ENCODE peak calls at places on chromosomes 3 and 15, in eight cellular contexts. T is GM12878, H is H1, E is PC-3, B is IMR-90, L is PC-9, G is neural progenitor cell, Z is neuronal stem cell. A is an unnamed sample. For H3K4me1, the result is how much of the 10 kb centered on the place peaks cover.

GRCh38 chr15:33837294-33837693 is 131.0 kb upstream of the CHRM5 start:
- DNase-seq in T (no peak), H (no peak), E (peak), B (no peak), L (no peak), G (no peak), Z (no peak), A (no peak)

GRCh38 chr15:91268510-91268909 is 168.5 kb downstream of the SV2B start:
- DNase-seq in T (no peak), H (no peak), E (no peak), B (no peak), L (no peak), G (peak), Z (no peak), A (no peak)

GRCh38 chr3:193842029-193842782 is 249.2 kb downstream of the OPA1 start:
- DNase-seq in T (peak), H (no peak), E (no peak), B (no peak), L (peak), G (no peak), Z (no peak), A (no peak)

GRCh38 chr15:76006136-76006778 is 6.0 kb downstream of the NRG4 start:
- DNase-seq in T (no peak), H (no peak), E (peak), B (no peak), L (no peak), G (no peak), Z (no peak), A (no peak)

GRCh38 chr15:67790610-67791319 is 34.5 kb upstream of the SKOR1 start:
- DNase-seq in T (no peak), H (no peak), E (peak), B (no peak), L (no peak), G (no peak), Z (no peak), A (no peak)

GRCh38 chr3:155548194-155548593 is 196.7 kb downstream of the PLCH1 start:
- DNase-seq in T (no peak), H (no peak), E (peak), B (no peak), L (no peak), G (no peak), Z (no peak), A (no peak)

GRCh38 chr15:77784361-77785292 is 151.9 kb upstream of the LINGO1 start:
- DNase-seq in T (no peak), H (no peak), E (peak), B (no peak), L (peak), G (peak), Z (no peak), A (no peak)

GRCh38 chr3:38575279-38575843 is 74.1 kb downstream of the SCN5A start:
- DNase-seq in T (no peak), H (no peak), E (no peak), B (no peak), L (no peak), G (no peak), Z (no peak), A (no peak)

GRCh38 chr3:119627461-119627860 is 29.8 kb downstream of the PLA1A start:
- DNase-seq in T (peak), H (no peak), E (no peak), B (no peak), L (no peak), G (peak), Z (no peak), A (no peak)

GRCh38 chr3:157290761-157291160 is 130.8 kb upstream of the CCNL1 start:
- DNase-seq in T (no peak), H (no peak), E (peak), B (peak), L (no peak), G (no peak), Z (no peak), A (no peak)

GRCh38 chr15:67840747-67841634 is 1.1 kb upstream of the RNU6-1 start:
- DNase-seq in T (no peak), H (no peak), E (peak), B (peak), L (no peak), G (peak), Z (no peak), A (no peak)

GRCh38 chr15:42366151-42366550 is 6.8 kb downstream of the CAPN3 start:
- DNase-seq in T (no peak), H (no peak), E (no peak), B (no peak), L (no peak), G (no peak), Z (no peak), A (no peak)

GRCh38 chr3:106255870-106256248 is 387.0 kb upstream of the CBLB start:
- DNase-seq in T (peak), H (no peak), E (no peak), B (no peak), L (no peak), G (no peak), Z (no peak), A (no peak)

GRCh38 chr15:99511865-99512632 is 53.7 kb upstream of the MEF2A start:
- DNase-seq in T (peak), H (no peak), E (no peak), B (no peak), L (no peak), G (no peak), Z (no peak), A (no peak)

GRCh38 chr3:63937661-63938651 is 25.8 kb upstream of the SCAANT1 start:
- DNase-seq in T (peak), H (no peak), E (peak), B (no peak), L (peak), G (no peak), Z (no peak), A (no peak)

GRCh38 chr3:30611613-30612421 is 5.4 kb downstream of the TGFBR2 start:
- DNase-seq in T (no peak), H (no peak), E (peak), B (peak), L (no peak), G (no peak), Z (no peak), A (peak)

GRCh38 chr3:126398423-126399347 is 4.0 kb downstream of the CFAP100 start:
- DNase-seq in T (no peak), H (no peak), E (no peak), B (no peak), L (no peak), G (no peak), Z (no peak), A (no peak)

GRCh38 chr3:159804726-159805410 is 183.8 kb upstream of the IL12A start:
- DNase-seq in T (no peak), H (peak), E (peak), B (peak), L (peak), G (peak), Z (peak), A (no peak)

GRCh38 chr3:43707266-43707665 is 16.5 kb downstream of the ABHD5 start:
- DNase-seq in T (no peak), H (no peak), E (peak), B (peak), L (peak), G (no peak), Z (no peak), A (no peak)

GRCh38 chr15:100593431-100593830 is 8.6 kb downstream of the LINS1 start:
- DNase-seq in T (no peak), H (no peak), E (no peak), B (no peak), L (no peak), G (no peak), Z (no peak), A (no peak)

GRCh38 chr3:132004571-132004970 is 30.2 kb downstream of the CPNE4 start:
- DNase-seq in T (no peak), H (no peak), E (no peak), B (no peak), L (no peak), G (no peak), Z (no peak), A (no peak)

GRCh38 chr3:21795152-21795837 is 44.3 kb upstream of the ZNF385D start:
- DNase-seq in T (no peak), H (no peak), E (no peak), B (no peak), L (no peak), G (no peak), Z (no peak), A (no peak)

GRCh38 chr15:25716414-25717102 is 146.6 kb downstream of the ATP10A start:
- DNase-seq in T (no peak), H (no peak), E (no peak), B (no peak), L (no peak), G (no peak), Z (no peak), A (no peak)

GRCh38 chr3:183131186-183131585 is 31.3 kb downstream of the LAMP3 start:
- DNase-seq in T (no peak), H (no peak), E (no peak), B (no peak), L (no peak), G (no peak), Z (no peak), A (no peak)

GRCh38 chr3:67692621-67693020 is 38.2 kb upstream of the SUCLG2 start:
- DNase-seq in T (no peak), H (no peak), E (no peak), B (no peak), L (no peak), G (no peak), Z (no peak), A (no peak)

GRCh38 chr3:53795176-53795575 is 51.0 kb downstream of the CHDH start:
- DNase-seq in T (no peak), H (no peak), E (peak), B (no peak), L (no peak), G (no peak), Z (no peak), A (peak)

GRCh38 chr15:68536331-68537095 is 42.3 kb upstream of the CORO2B start:
- DNase-seq in T (no peak), H (no peak), E (peak), B (peak), L (no peak), G (no peak), Z (no peak), A (no peak)

GRCh38 chr3:27591321-27591711 is 107.1 kb upstream of the SLC4A7 start:
- DNase-seq in T (no peak), H (no peak), E (no peak), B (peak), L (no peak), G (no peak), Z (no peak), A (no peak)

GRCh38 chr15:40334941-40335795 is 5.6 kb downstream of the CCDC9B start:
- DNase-seq in T (no peak), H (no peak), E (no peak), B (no peak), L (peak), G (no peak), Z (no peak), A (no peak)

GRCh38 chr3:60752800-60753199 is 498.5 kb downstream of the FHIT start:
- DNase-seq in T (no peak), H (no peak), E (no peak), B (peak), L (no peak), G (no peak), Z (no peak), A (no peak)

GRCh38 chr3:42032693-42033349 is 58.3 kb upstream of the TRAK1 start:
- DNase-seq in T (no peak), H (no peak), E (no peak), B (peak), L (no peak), G (peak), Z (peak), A (no peak)

GRCh38 chr3:158649791-158650190 is 5.5 kb downstream of the GFM1 start:
- DNase-seq in T (no peak), H (no peak), E (peak), B (no peak), L (no peak), G (no peak), Z (no peak), A (no peak)

GRCh38 chr3:149936812-149937230 is 33.9 kb downstream of the PFN2 start:
- DNase-seq in T (peak), H (peak), E (peak), B (peak), L (peak), G (peak), Z (peak), A (peak)

GRCh38 chr15:34964277-34964676 is 5.3 kb downstream of the AQR start:
- DNase-seq in T (no peak), H (no peak), E (no peak), B (no peak), L (no peak), G (no peak), Z (no peak), A (no peak)

GRCh38 chr3:194125474-194125873 is 10.5 kb upstream of the HES1 start:
- DNase-seq in T (no peak), H (no peak), E (no peak), B (no peak), L (no peak), G (no peak), Z (no peak), A (no peak)

GRCh38 chr3:114336857-114337256 is 43.0 kb downstream of the TIGIT start:
- DNase-seq in T (no peak), H (no peak), E (no peak), B (no peak), L (no peak), G (no peak), Z (no peak), A (no peak)

GRCh38 chr15:31412824-31413223 is 86.2 kb downstream of the KLF13 start:
- DNase-seq in T (no peak), H (no peak), E (no peak), B (no peak), L (no peak), G (no peak), Z (no peak), A (no peak)
- H3K4me3 ChIP-seq in T (no peak), H (no peak), E (no peak), B (no peak), L (no peak), G (no peak), Z (no peak), A (no peak)

GRCh38 chr3:16990163-16990562 is 105.4 kb downstream of the PLCL2 start:
- DNase-seq in T (no peak), H (no peak), E (no peak), B (no peak), L (no peak), G (no peak), Z (no peak), A (no peak)
- H2AFZ ChIP-seq in T (no peak), H (no peak), E (no peak), B (no peak), L (no peak), G (no peak), Z (no peak), A (no peak)

GRCh38 chr3:168407381-168407780 is 311.7 kb upstream of the GOLIM4 start:
- DNase-seq in T (no peak), H (no peak), E (no peak), B (no peak), L (no peak), G (peak), Z (no peak), A (no peak)
- H3K4me1 ChIP-seq in T (under half), H (under half), E (under half), B (under half), L (under half), G (under half), Z (under half), A (under half)

DNA sequence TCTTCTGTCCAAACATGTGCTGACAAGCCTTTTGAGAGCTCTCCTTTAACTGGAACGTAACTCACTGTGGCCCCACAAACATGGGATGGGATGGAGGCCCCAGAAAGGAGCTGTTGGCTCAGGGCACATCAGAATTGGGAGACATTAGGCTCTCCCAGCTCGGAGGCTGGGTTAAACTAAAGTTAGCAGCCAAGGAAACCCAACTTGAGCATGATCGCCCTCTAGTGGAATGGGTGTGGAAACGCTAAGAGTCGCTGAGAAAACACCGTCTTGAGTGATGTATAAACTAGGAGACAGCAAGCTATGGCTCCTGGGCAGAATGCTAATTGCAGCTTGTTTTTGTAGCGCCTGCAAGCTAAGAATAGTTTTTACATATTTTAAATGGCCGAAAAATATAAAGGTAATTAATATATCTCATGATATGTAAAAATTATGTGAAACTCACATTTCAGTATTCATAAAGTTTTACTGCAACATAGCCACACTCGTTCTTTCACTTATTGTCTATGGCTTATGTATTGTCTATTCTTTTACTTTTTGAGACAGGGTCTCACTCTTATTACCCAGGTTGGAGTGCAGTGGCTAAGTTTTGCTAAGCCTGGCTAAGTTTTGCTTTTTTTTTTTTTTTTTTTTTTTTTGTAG is 138.8 kb upstream of the HACD2 start:
- DNase-seq in T (peak), H (peak), E (peak), B (peak), L (peak), G (peak), Z (peak), A (no peak)
- H3K4me3 ChIP-seq in T (no peak), H (no peak), E (no peak), B (no peak), L (no peak), G (no peak), Z (no peak), A (no peak)

DNA sequence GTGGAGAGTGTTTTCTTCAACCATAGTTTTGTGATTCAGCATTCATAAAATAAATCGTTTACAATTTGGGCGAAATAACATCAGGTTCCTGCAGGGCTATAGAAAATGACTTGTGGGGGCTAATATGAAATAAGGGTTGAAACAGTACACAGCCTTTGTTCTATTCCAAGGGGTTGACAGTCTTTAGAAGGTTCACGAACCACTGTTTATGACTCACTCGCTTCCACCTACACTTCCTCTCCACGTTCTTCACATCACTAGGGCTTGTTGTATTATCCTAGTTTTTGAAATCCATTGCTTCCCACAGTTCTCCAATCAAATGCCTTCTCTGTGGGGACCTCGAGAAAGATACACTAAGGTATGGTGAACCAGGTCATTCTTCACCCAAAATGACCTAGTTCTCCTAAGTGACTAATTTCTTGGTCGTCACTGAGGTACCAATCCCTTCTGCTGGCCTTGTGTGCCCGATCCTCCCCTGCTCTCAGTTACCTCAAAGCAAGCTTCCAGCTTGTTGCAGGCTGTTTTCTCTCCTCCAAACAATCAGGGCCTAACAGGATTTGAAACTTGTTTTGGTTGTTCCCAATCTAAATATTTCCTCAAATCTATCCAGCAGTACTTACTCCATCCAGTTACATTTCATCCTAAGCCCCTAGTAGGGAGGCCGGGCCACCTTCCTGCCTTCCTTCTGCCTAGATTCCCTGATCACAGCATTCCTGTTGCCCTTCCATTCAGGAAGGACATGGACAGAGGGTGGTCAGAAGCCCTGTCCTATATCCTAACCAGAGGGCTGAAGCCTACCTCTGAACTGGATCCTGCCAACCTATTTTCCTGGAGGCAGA is 23.1 kb upstream of the TBL1XR1 start:
- DNase-seq in T (no peak), H (no peak), E (no peak), B (peak), L (no peak), G (no peak), Z (no peak), A (no peak)
- H2AFZ ChIP-seq in T (no peak), H (peak), E (no peak), B (peak), L (peak), G (peak), Z (peak), A (no peak)

GRCh38 chr3:86814321-86814720 is 176.6 kb downstream of the VGLL3 start:
- DNase-seq in T (no peak), H (no peak), E (no peak), B (no peak), L (no peak), G (peak), Z (no peak), A (no peak)
- H3K4me1 ChIP-seq in T (under half), H (under half), E (under half), B (under half), L (under half), G (under half), Z (under half), A (under half)

GRCh38 chr3:124771083-124771445 is 40.8 kb downstream of the UMPS start:
- DNase-seq in T (peak), H (no peak), E (no peak), B (no peak), L (no peak), G (no peak), Z (no peak), A (no peak)
- H3K4me3 ChIP-seq in T (no peak), H (no peak), E (no peak), B (no peak), L (no peak), G (no peak), Z (no peak), A (no peak)

A was measured in keratinocyte.